ENCODE peak calls at places on chromosomes 2 and 18, in nine cellular contexts. One of them, this sample, is unnamed.

GRCh38 chr2:218228366-218229092 is 11.5 kb downstream of the ARPC2 start:
- DNase-seq in fibroblast of mammary gland: peak; percentile 33
- DNase-seq in NAMALWA: no peak
- DNase-seq in head of caudate nucleus: no peak
- DNase-seq in HTR-8/SVneo: no peak
- DNase-seq in globus pallidus: no peak
- DNase-seq in activated CD8-positive, alpha-beta memory T cell treated with anti-CD3 and anti-CD28 coated beads, Interleukin-2, amount 10 ng/mL, durations not matched to agents 7 days and 5 days: no peak
- DNase-seq in GF-D8: no peak
- DNase-seq in T-cell: no peak
- DNase-seq in this sample: no peak

GRCh38 chr18:79798346-79798998 is 734 bp downstream of the KCNG2 start:
- DNase-seq in activated CD8-positive, alpha-beta memory T cell treated with anti-CD3 and anti-CD28 coated beads, Interleukin-2, amount 10 ng/mL, durations not matched to agents 7 days and 5 days: no peak
- DNase-seq in GF-D8: no peak
- DNase-seq in fibroblast of mammary gland: no peak
- DNase-seq in NAMALWA: no peak
- DNase-seq in T-cell: no peak
- DNase-seq in HTR-8/SVneo: no peak
- DNase-seq in head of caudate nucleus: no peak
- DNase-seq in globus pallidus: no peak
- DNase-seq in this sample: no peak

GRCh38 chr18:24470022-24470618 is 9.7 kb downstream of the HRH4 start:
- DNase-seq in activated CD8-positive, alpha-beta memory T cell treated with anti-CD3 and anti-CD28 coated beads, Interleukin-2, amount 10 ng/mL, durations not matched to agents 7 days and 5 days: no peak
- DNase-seq in globus pallidus: no peak
- DNase-seq in fibroblast of mammary gland: no peak
- DNase-seq in T-cell: no peak
- DNase-seq in head of caudate nucleus: no peak
- DNase-seq in GF-D8: no peak
- DNase-seq in NAMALWA: no peak
- DNase-seq in HTR-8/SVneo: no peak
- DNase-seq in this sample: no peak

GRCh38 chr2:75311993-75312392 is 112.7 kb upstream of the TACR1 start:
- DNase-seq in activated CD8-positive, alpha-beta memory T cell treated with anti-CD3 and anti-CD28 coated beads, Interleukin-2, amount 10 ng/mL, durations not matched to agents 7 days and 5 days: no peak
- DNase-seq in fibroblast of mammary gland: no peak
- DNase-seq in GF-D8: no peak
- DNase-seq in globus pallidus: no peak
- DNase-seq in T-cell: no peak
- DNase-seq in head of caudate nucleus: no peak
- DNase-seq in HTR-8/SVneo: no peak
- DNase-seq in NAMALWA: peak; percentile 88
- DNase-seq in this sample: no peak

GRCh38 chr2:63654959-63655358 is 66.2 kb downstream of the MDH1 start:
- DNase-seq in HTR-8/SVneo: no peak
- DNase-seq in fibroblast of mammary gland: peak; percentile 79
- DNase-seq in T-cell: no peak
- DNase-seq in globus pallidus: no peak
- DNase-seq in activated CD8-positive, alpha-beta memory T cell treated with anti-CD3 and anti-CD28 coated beads, Interleukin-2, amount 10 ng/mL, durations not matched to agents 7 days and 5 days: peak; percentile 41
- DNase-seq in head of caudate nucleus: no peak
- DNase-seq in NAMALWA: no peak
- DNase-seq in GF-D8: no peak
- DNase-seq in this sample: no peak

GRCh38 chr2:191171708-191172355 is 21.0 kb upstream of the STAT4 start:
- DNase-seq in NAMALWA: no peak
- DNase-seq in globus pallidus: no peak
- DNase-seq in fibroblast of mammary gland: peak; percentile 98
- DNase-seq in activated CD8-positive, alpha-beta memory T cell treated with anti-CD3 and anti-CD28 coated beads, Interleukin-2, amount 10 ng/mL, durations not matched to agents 7 days and 5 days: no peak
- DNase-seq in T-cell: no peak
- DNase-seq in head of caudate nucleus: no peak
- DNase-seq in HTR-8/SVneo: peak; percentile 57
- DNase-seq in GF-D8: no peak
- DNase-seq in this sample: peak; percentile 26

GRCh38 chr2:62577994-62578836 is 72.2 kb upstream of the TMEM17 start:
- DNase-seq in T-cell: no peak
- DNase-seq in fibroblast of mammary gland: peak; percentile 96
- DNase-seq in NAMALWA: no peak
- DNase-seq in HTR-8/SVneo: peak; percentile 53
- DNase-seq in head of caudate nucleus: no peak
- DNase-seq in activated CD8-positive, alpha-beta memory T cell treated with anti-CD3 and anti-CD28 coated beads, Interleukin-2, amount 10 ng/mL, durations not matched to agents 7 days and 5 days: no peak
- DNase-seq in GF-D8: no peak
- DNase-seq in globus pallidus: no peak
- DNase-seq in this sample: no peak

GRCh38 chr18:78995740-78996395 is 16.2 kb downstream of the SALL3 start:
- DNase-seq in fibroblast of mammary gland: no peak
- DNase-seq in NAMALWA: no peak
- DNase-seq in GF-D8: no peak
- DNase-seq in activated CD8-positive, alpha-beta memory T cell treated with anti-CD3 and anti-CD28 coated beads, Interleukin-2, amount 10 ng/mL, durations not matched to agents 7 days and 5 days: no peak
- DNase-seq in T-cell: no peak
- DNase-seq in HTR-8/SVneo: no peak
- DNase-seq in globus pallidus: no peak
- DNase-seq in head of caudate nucleus: no peak
- DNase-seq in this sample: no peak

GRCh38 chr2:191043438-191043837 is 29.5 kb upstream of the STAT1 start:
- DNase-seq in NAMALWA: no peak
- DNase-seq in globus pallidus: no peak
- DNase-seq in fibroblast of mammary gland: peak; percentile 60
- DNase-seq in HTR-8/SVneo: no peak
- DNase-seq in head of caudate nucleus: no peak
- DNase-seq in T-cell: no peak
- DNase-seq in activated CD8-positive, alpha-beta memory T cell treated with anti-CD3 and anti-CD28 coated beads, Interleukin-2, amount 10 ng/mL, durations not matched to agents 7 days and 5 days: no peak
- DNase-seq in GF-D8: no peak
- DNase-seq in this sample: no peak

GRCh38 chr18:40708726-40709125 is 1246.3 kb upstream of the PIK3C3 start:
- DNase-seq in fibroblast of mammary gland: no peak
- DNase-seq in NAMALWA: no peak
- DNase-seq in activated CD8-positive, alpha-beta memory T cell treated with anti-CD3 and anti-CD28 coated beads, Interleukin-2, amount 10 ng/mL, durations not matched to agents 7 days and 5 days: no peak
- DNase-seq in T-cell: no peak
- DNase-seq in globus pallidus: no peak
- DNase-seq in GF-D8: no peak
- DNase-seq in HTR-8/SVneo: no peak
- DNase-seq in head of caudate nucleus: no peak
- DNase-seq in this sample: no peak

GRCh38 chr2:241063093-241063551 is 39.0 kb downstream of the MTERF4 start:
- DNase-seq in HTR-8/SVneo: no peak
- DNase-seq in NAMALWA: no peak
- DNase-seq in T-cell: no peak
- DNase-seq in activated CD8-positive, alpha-beta memory T cell treated with anti-CD3 and anti-CD28 coated beads, Interleukin-2, amount 10 ng/mL, durations not matched to agents 7 days and 5 days: peak; percentile 36
- DNase-seq in GF-D8: no peak
- DNase-seq in globus pallidus: no peak
- DNase-seq in fibroblast of mammary gland: no peak
- DNase-seq in head of caudate nucleus: no peak
- DNase-seq in this sample: no peak

GRCh38 chr18:23166863-23167531 is 31.7 kb downstream of the CABLES1 start:
- DNase-seq in fibroblast of mammary gland: peak; percentile 60
- DNase-seq in T-cell: no peak
- DNase-seq in globus pallidus: no peak
- DNase-seq in activated CD8-positive, alpha-beta memory T cell treated with anti-CD3 and anti-CD28 coated beads, Interleukin-2, amount 10 ng/mL, durations not matched to agents 7 days and 5 days: no peak
- DNase-seq in NAMALWA: no peak
- DNase-seq in HTR-8/SVneo: no peak
- DNase-seq in GF-D8: no peak
- DNase-seq in head of caudate nucleus: no peak
- DNase-seq in this sample: no peak

GRCh38 chr18:80034852-80035406 is 695 bp downstream of the RBFA start:
- DNase-seq in NAMALWA: no peak
- DNase-seq in T-cell: no peak
- DNase-seq in HTR-8/SVneo: no peak
- DNase-seq in activated CD8-positive, alpha-beta memory T cell treated with anti-CD3 and anti-CD28 coated beads, Interleukin-2, amount 10 ng/mL, durations not matched to agents 7 days and 5 days: no peak
- DNase-seq in fibroblast of mammary gland: peak; percentile 9
- DNase-seq in globus pallidus: no peak
- DNase-seq in head of caudate nucleus: no peak
- DNase-seq in GF-D8: no peak
- DNase-seq in this sample: no peak

GRCh38 chr2:18474690-18475089 is 85.8 kb downstream of the RDH14 start:
- DNase-seq in globus pallidus: no peak
- DNase-seq in NAMALWA: no peak
- DNase-seq in GF-D8: no peak
- DNase-seq in fibroblast of mammary gland: peak; percentile 44
- DNase-seq in HTR-8/SVneo: no peak
- DNase-seq in head of caudate nucleus: no peak
- DNase-seq in T-cell: no peak
- DNase-seq in activated CD8-positive, alpha-beta memory T cell treated with anti-CD3 and anti-CD28 coated beads, Interleukin-2, amount 10 ng/mL, durations not matched to agents 7 days and 5 days: no peak
- DNase-seq in this sample: no peak

GRCh38 chr2:178865537-178865936 is 58.3 kb upstream of the TTN start:
- DNase-seq in head of caudate nucleus: no peak
- DNase-seq in activated CD8-positive, alpha-beta memory T cell treated with anti-CD3 and anti-CD28 coated beads, Interleukin-2, amount 10 ng/mL, durations not matched to agents 7 days and 5 days: no peak
- DNase-seq in NAMALWA: no peak
- DNase-seq in GF-D8: no peak
- DNase-seq in T-cell: no peak
- DNase-seq in HTR-8/SVneo: no peak
- DNase-seq in fibroblast of mammary gland: peak; percentile 37
- DNase-seq in globus pallidus: no peak
- DNase-seq in this sample: no peak

GRCh38 chr2:121019073-121019472 is 265.9 kb downstream of the TFCP2L1 start:
- DNase-seq in T-cell: no peak
- DNase-seq in NAMALWA: no peak
- DNase-seq in GF-D8: no peak
- DNase-seq in head of caudate nucleus: peak; percentile 14
- DNase-seq in activated CD8-positive, alpha-beta memory T cell treated with anti-CD3 and anti-CD28 coated beads, Interleukin-2, amount 10 ng/mL, durations not matched to agents 7 days and 5 days: no peak
- DNase-seq in globus pallidus: peak; percentile 5
- DNase-seq in HTR-8/SVneo: no peak
- DNase-seq in fibroblast of mammary gland: no peak
- DNase-seq in this sample: no peak

GRCh38 chr18:26502834-26503233 is 45.5 kb downstream of the KCTD1 start:
- DNase-seq in NAMALWA: no peak
- DNase-seq in GF-D8: no peak
- DNase-seq in activated CD8-positive, alpha-beta memory T cell treated with anti-CD3 and anti-CD28 coated beads, Interleukin-2, amount 10 ng/mL, durations not matched to agents 7 days and 5 days: no peak
- DNase-seq in fibroblast of mammary gland: no peak
- DNase-seq in T-cell: no peak
- DNase-seq in globus pallidus: no peak
- DNase-seq in HTR-8/SVneo: no peak
- DNase-seq in head of caudate nucleus: no peak
- DNase-seq in this sample: no peak

GRCh38 chr2:234146087-234146826 is 95.8 kb downstream of the SPP2 start:
- DNase-seq in globus pallidus: no peak
- DNase-seq in NAMALWA: no peak
- DNase-seq in head of caudate nucleus: no peak
- DNase-seq in HTR-8/SVneo: peak; percentile 79
- DNase-seq in activated CD8-positive, alpha-beta memory T cell treated with anti-CD3 and anti-CD28 coated beads, Interleukin-2, amount 10 ng/mL, durations not matched to agents 7 days and 5 days: no peak
- DNase-seq in GF-D8: no peak
- DNase-seq in fibroblast of mammary gland: peak; percentile 95
- DNase-seq in T-cell: no peak
- DNase-seq in this sample: no peak

GRCh38 chr18:54389143-54389505 is 31.4 kb downstream of the C18orf54 start:
- DNase-seq in globus pallidus: no peak
- DNase-seq in head of caudate nucleus: no peak
- DNase-seq in GF-D8: no peak
- DNase-seq in T-cell: no peak
- DNase-seq in HTR-8/SVneo: no peak
- DNase-seq in activated CD8-positive, alpha-beta memory T cell treated with anti-CD3 and anti-CD28 coated beads, Interleukin-2, amount 10 ng/mL, durations not matched to agents 7 days and 5 days: no peak
- DNase-seq in fibroblast of mammary gland: no peak
- DNase-seq in NAMALWA: no peak
- DNase-seq in this sample: no peak

GRCh38 chr2:236550701-236551465 is 18.7 kb upstream of the ACKR3 start:
- DNase-seq in globus pallidus: no peak
- DNase-seq in GF-D8: no peak
- DNase-seq in HTR-8/SVneo: no peak
- DNase-seq in activated CD8-positive, alpha-beta memory T cell treated with anti-CD3 and anti-CD28 coated beads, Interleukin-2, amount 10 ng/mL, durations not matched to agents 7 days and 5 days: peak; percentile 64
- DNase-seq in fibroblast of mammary gland: no peak
- DNase-seq in T-cell: no peak
- DNase-seq in head of caudate nucleus: no peak
- DNase-seq in NAMALWA: no peak
- DNase-seq in this sample: no peak

GRCh38 chr2:54274781-54275242 is 18.8 kb upstream of the TSPYL6 start:
- DNase-seq in fibroblast of mammary gland: peak; percentile 59
- DNase-seq in head of caudate nucleus: no peak
- DNase-seq in activated CD8-positive, alpha-beta memory T cell treated with anti-CD3 and anti-CD28 coated beads, Interleukin-2, amount 10 ng/mL, durations not matched to agents 7 days and 5 days: no peak
- DNase-seq in HTR-8/SVneo: no peak
- DNase-seq in GF-D8: no peak
- DNase-seq in T-cell: no peak
- DNase-seq in globus pallidus: peak; percentile 64
- DNase-seq in NAMALWA: peak; percentile 80
- DNase-seq in this sample: no peak

GRCh38 chr18:11110509-11110908 is 38.9 kb downstream of the PIEZO2 start:
- DNase-seq in GF-D8: no peak
- DNase-seq in NAMALWA: no peak
- DNase-seq in activated CD8-positive, alpha-beta memory T cell treated with anti-CD3 and anti-CD28 coated beads, Interleukin-2, amount 10 ng/mL, durations not matched to agents 7 days and 5 days: no peak
- DNase-seq in HTR-8/SVneo: no peak
- DNase-seq in T-cell: no peak
- DNase-seq in globus pallidus: no peak
- DNase-seq in head of caudate nucleus: no peak
- DNase-seq in fibroblast of mammary gland: no peak
- DNase-seq in this sample: no peak

GRCh38 chr2:156383798-156384197 is 51.3 kb upstream of the NR4A2 start:
- DNase-seq in NAMALWA: no peak
- DNase-seq in GF-D8: no peak
- DNase-seq in HTR-8/SVneo: no peak
- DNase-seq in globus pallidus: no peak
- DNase-seq in fibroblast of mammary gland: no peak
- DNase-seq in head of caudate nucleus: no peak
- DNase-seq in T-cell: no peak
- DNase-seq in activated CD8-positive, alpha-beta memory T cell treated with anti-CD3 and anti-CD28 coated beads, Interleukin-2, amount 10 ng/mL, durations not matched to agents 7 days and 5 days: no peak
- DNase-seq in this sample: no peak

GRCh38 chr2:236939271-236939670 is 146.4 kb upstream of the COPS8 start:
- DNase-seq in GF-D8: no peak
- DNase-seq in activated CD8-positive, alpha-beta memory T cell treated with anti-CD3 and anti-CD28 coated beads, Interleukin-2, amount 10 ng/mL, durations not matched to agents 7 days and 5 days: no peak
- DNase-seq in globus pallidus: no peak
- DNase-seq in HTR-8/SVneo: no peak
- DNase-seq in fibroblast of mammary gland: no peak
- DNase-seq in T-cell: no peak
- DNase-seq in NAMALWA: no peak
- DNase-seq in head of caudate nucleus: no peak
- DNase-seq in this sample: no peak

GRCh38 chr18:23701544-23702064 is 12.4 kb downstream of the LAMA3 start:
- DNase-seq in activated CD8-positive, alpha-beta memory T cell treated with anti-CD3 and anti-CD28 coated beads, Interleukin-2, amount 10 ng/mL, durations not matched to agents 7 days and 5 days: no peak
- DNase-seq in head of caudate nucleus: no peak
- DNase-seq in globus pallidus: no peak
- DNase-seq in GF-D8: no peak
- DNase-seq in T-cell: no peak
- DNase-seq in NAMALWA: no peak
- DNase-seq in HTR-8/SVneo: no peak
- DNase-seq in fibroblast of mammary gland: no peak
- DNase-seq in this sample: no peak

GRCh38 chr2:224847961-224848850 is 132.0 kb upstream of the CCDC195 start:
- DNase-seq in GF-D8: no peak
- DNase-seq in globus pallidus: peak; percentile 40
- DNase-seq in HTR-8/SVneo: peak; percentile 37
- DNase-seq in activated CD8-positive, alpha-beta memory T cell treated with anti-CD3 and anti-CD28 coated beads, Interleukin-2, amount 10 ng/mL, durations not matched to agents 7 days and 5 days: no peak
- DNase-seq in fibroblast of mammary gland: peak; percentile 92
- DNase-seq in T-cell: no peak
- DNase-seq in head of caudate nucleus: peak; percentile 46
- DNase-seq in NAMALWA: no peak
- DNase-seq in this sample: peak; percentile 32

GRCh38 chr2:154132827-154133226 is 261.1 kb downstream of the GALNT13 start:
- DNase-seq in HTR-8/SVneo: no peak
- DNase-seq in globus pallidus: no peak
- DNase-seq in GF-D8: no peak
- DNase-seq in T-cell: no peak
- DNase-seq in activated CD8-positive, alpha-beta memory T cell treated with anti-CD3 and anti-CD28 coated beads, Interleukin-2, amount 10 ng/mL, durations not matched to agents 7 days and 5 days: no peak
- DNase-seq in fibroblast of mammary gland: no peak
- DNase-seq in NAMALWA: no peak
- DNase-seq in head of caudate nucleus: no peak
- DNase-seq in this sample: no peak

GRCh38 chr2:43941359-43941758 is 54.4 kb downstream of the LRPPRC start:
- DNase-seq in NAMALWA: no peak
- DNase-seq in T-cell: no peak
- DNase-seq in activated CD8-positive, alpha-beta memory T cell treated with anti-CD3 and anti-CD28 coated beads, Interleukin-2, amount 10 ng/mL, durations not matched to agents 7 days and 5 days: no peak
- DNase-seq in GF-D8: no peak
- DNase-seq in head of caudate nucleus: no peak
- DNase-seq in fibroblast of mammary gland: no peak
- DNase-seq in HTR-8/SVneo: no peak
- DNase-seq in globus pallidus: peak; percentile 11
- DNase-seq in this sample: no peak

This sample was measured in hepatocyte.